ENCODE peak calls at places on chromosome 1, in eight cellular contexts. S is endothelial cell of umbilical vein, R is astrocyte of the spinal cord, O is AG04449, N is GM23338, B is mammary epithelial cell, G is stomach, V is fibroblast of lung. Q is an unnamed sample.

GRCh38 chr1:116504308-116505156 is 66.3 kb downstream of the CD58 start:
- DNase-seq in G (peak; percentile 60), S (no peak), B (peak; percentile 60), N (no peak), V (peak; percentile 75), O (no peak), R (peak; percentile 69), Q (peak; percentile 92)

GRCh38 chr1:191882870-191883269 is 275.4 kb upstream of the RGS18 start:
- DNase-seq in N (no peak), B (no peak), V (no peak), G (no peak), R (no peak), S (no peak), O (no peak), Q (no peak)

GRCh38 chr1:206035027-206035426 is 11.3 kb upstream of the CTSE start:
- DNase-seq in V (no peak), R (no peak), G (peak; percentile 54), N (no peak), O (no peak), B (no peak), S (no peak), Q (no peak)

GRCh38 chr1:23430803-23431202 is 6.3 kb upstream of the TCEA3 start:
- DNase-seq in B (no peak), V (no peak), S (no peak), N (no peak), O (no peak), G (no peak), R (no peak), Q (no peak)

GRCh38 chr1:95223110-95223509 is 10.9 kb upstream of the RWDD3 start:
- DNase-seq in G (no peak), N (no peak), R (peak; percentile 43), O (no peak), S (no peak), B (peak; percentile 24), V (peak; percentile 63), Q (no peak)

GRCh38 chr1:149849246-149849946 is 50.0 kb upstream of the BOLA1 start:
- DNase-seq in V (peak; percentile 2), G (no peak), S (no peak), B (no peak), O (no peak), R (no peak), N (peak; percentile 2), Q (no peak)

GRCh38 chr1:38028105-38028591 is 15.6 kb downstream of the UTP11 start:
- DNase-seq in S (no peak), B (peak; percentile 93), N (peak; percentile 43), V (no peak), G (no peak), O (no peak), R (no peak), Q (peak; percentile 77)

GRCh38 chr1:93603581-93603980 is 78.1 kb downstream of the BCAR3 start:
- DNase-seq in O (no peak), B (no peak), S (no peak), N (no peak), R (no peak), G (no peak), V (no peak), Q (no peak)

GRCh38 chr1:244675167-244675566 is 22.2 kb downstream of the DESI2 start:
- DNase-seq in N (no peak), B (no peak), V (peak; percentile 19), O (no peak), R (peak; percentile 4), G (no peak), S (no peak), Q (no peak)

GRCh38 chr1:85137660-85138059 is 63.2 kb downstream of the SYDE2 start:
- DNase-seq in O (no peak), R (no peak), S (no peak), V (no peak), N (no peak), B (peak; percentile 23), G (peak; percentile 93), Q (no peak)

GRCh38 chr1:182071924-182072323 is 10.4 kb upstream of the ZNF648 start:
- DNase-seq in V (no peak), O (no peak), R (no peak), G (no peak), B (no peak), S (no peak), N (no peak), Q (no peak)

GRCh38 chr1:20380616-20381035 is 90.0 kb downstream of the VWA5B1 start:
- DNase-seq in O (peak; percentile 64), S (no peak), N (no peak), B (peak; percentile 38), V (peak; percentile 88), G (no peak), R (peak; percentile 95), Q (no peak)

GRCh38 chr1:27366411-27367159 is at the start of gene MAP3K6:
- DNase-seq in S (peak; percentile 55), B (peak; percentile 87), O (no peak), G (peak; percentile 90), R (peak; percentile 73), V (peak; percentile 76), N (peak; percentile 92), Q (no peak)
- TF ChIP-seq CTCF in S (peak; percentile 50), B (no peak), O (peak; percentile 43), G (no peak), R (peak; percentile 31), V (no peak), N (peak; percentile 62), Q (peak; percentile 51)

DNA sequence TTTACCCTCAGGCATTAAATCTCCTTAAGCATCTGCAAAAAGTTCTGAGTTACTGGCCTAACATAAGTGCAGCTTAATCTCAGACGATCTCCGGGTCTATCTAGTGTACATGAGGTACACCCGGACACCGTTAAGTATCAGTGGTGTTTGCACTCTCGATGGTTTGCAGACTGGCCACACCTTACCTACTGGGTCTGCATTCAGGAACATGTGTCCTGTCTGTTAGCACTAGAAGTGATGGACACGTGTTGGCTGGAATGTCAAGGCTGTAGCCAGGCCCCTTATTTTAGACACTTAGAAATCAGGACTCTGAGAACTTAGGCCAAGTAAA is 783 bp upstream of the AGL start:
- DNase-seq in S (no peak), O (no peak), B (no peak), V (peak; percentile 8), R (peak; percentile 2), G (no peak), N (no peak), Q (no peak)
- H3K4me3 ChIP-seq in S (peak overlapping the region; percentile 97), O (peak overlapping the region; percentile 91), B (peak overlapping the region; percentile 90), V (peak overlapping the region; percentile 84), R (peak overlapping the region; percentile 85), G (peak overlapping the region; percentile 68), N (peak overlapping the region; percentile 94), Q (peak overlapping the region; percentile 81)

GRCh38 chr1:179877586-179878265 is at the start of gene TOR1AIP2:
- DNase-seq in V (peak; percentile 76), S (peak; percentile 78), B (peak; percentile 79), R (peak; percentile 75), N (peak; percentile 96), O (no peak), G (peak; percentile 93), Q (peak; percentile 68)
- TF ChIP-seq CTCF in V (no peak), S (no peak), B (no peak), R (no peak), N (no peak), O (no peak), G (no peak), Q (no peak)

GRCh38 chr1:174167404-174167803 is 8.1 kb downstream of the RABGAP1L start:
- DNase-seq in G (no peak), N (no peak), S (no peak), B (no peak), R (no peak), O (no peak), V (no peak), Q (no peak)

GRCh38 chr1:174165471-174166137 is 6.3 kb downstream of the RABGAP1L start:
- DNase-seq in N (peak; percentile 32), R (no peak), B (no peak), G (no peak), O (no peak), S (no peak), V (peak; percentile 43), Q (no peak)

GRCh38 chr1:174171078-174171477 is 11.8 kb downstream of the RABGAP1L start:
- DNase-seq in R (no peak), N (no peak), G (no peak), O (no peak), V (no peak), S (no peak), B (no peak), Q (no peak)

GRCh38 chr1:174169342-174169741 is 10.0 kb downstream of the RABGAP1L start:
- DNase-seq in V (no peak), N (no peak), R (no peak), O (no peak), S (no peak), G (no peak), B (no peak), Q (no peak)

DNA sequence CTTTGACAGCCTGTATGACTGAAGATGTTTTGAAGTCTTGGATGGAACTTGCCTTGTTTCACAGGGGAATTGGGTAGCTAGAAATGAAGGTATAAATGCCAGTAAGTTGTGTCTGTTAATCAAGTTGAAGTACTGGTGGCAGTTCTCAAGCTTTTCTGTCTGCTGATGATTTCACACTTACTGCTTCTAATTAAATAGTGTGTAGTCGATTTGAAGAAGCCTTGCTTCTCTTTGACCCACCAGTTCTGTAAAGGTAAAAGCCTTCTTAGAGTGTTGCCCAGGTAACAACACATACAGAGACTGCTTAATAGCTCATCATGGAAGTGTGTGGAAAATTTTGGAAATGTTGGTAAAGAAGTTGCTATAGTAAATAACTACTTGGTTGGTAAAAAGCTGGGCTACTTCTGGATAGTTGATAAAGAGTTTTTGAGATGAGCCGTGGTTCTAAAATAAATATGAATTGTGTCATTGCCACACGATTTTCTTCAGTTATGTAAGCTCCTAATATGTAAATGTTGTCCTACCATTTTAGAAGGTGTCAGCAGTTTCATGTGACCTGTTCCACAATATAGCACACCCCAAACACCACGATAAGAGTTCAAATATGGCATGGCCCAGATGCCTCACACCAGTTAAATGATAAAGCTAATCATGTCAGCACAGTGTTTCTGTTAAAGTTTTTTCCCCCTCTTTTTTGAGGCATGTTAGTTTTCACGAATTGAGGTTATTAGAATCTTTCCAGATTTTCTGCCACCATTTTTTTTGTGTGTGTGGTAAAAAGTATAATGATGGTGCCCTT is 7.4 kb downstream of the RABGAP1L start:
- DNase-seq in O (no peak), G (no peak), B (no peak), R (no peak), N (no peak), V (no peak), S (no peak), Q (no peak)
- H3K4me3 ChIP-seq in O (no peak overlapping the region), G (no peak overlapping the region), B (no peak overlapping the region), R (no peak overlapping the region), N (no peak overlapping the region), V (no peak overlapping the region), S (no peak overlapping the region), Q (peak overlapping the region; percentile 28)

GRCh38 chr1:178646821-178647220 is 78.2 kb upstream of the RALGPS2 start:
- DNase-seq in B (no peak), G (no peak), N (no peak), V (no peak), O (no peak), R (no peak), S (no peak), Q (no peak)
- TF ChIP-seq CTCF in B (no peak), G (no peak), N (no peak), V (no peak), O (no peak), R (no peak), S (no peak), Q (no peak)

DNA sequence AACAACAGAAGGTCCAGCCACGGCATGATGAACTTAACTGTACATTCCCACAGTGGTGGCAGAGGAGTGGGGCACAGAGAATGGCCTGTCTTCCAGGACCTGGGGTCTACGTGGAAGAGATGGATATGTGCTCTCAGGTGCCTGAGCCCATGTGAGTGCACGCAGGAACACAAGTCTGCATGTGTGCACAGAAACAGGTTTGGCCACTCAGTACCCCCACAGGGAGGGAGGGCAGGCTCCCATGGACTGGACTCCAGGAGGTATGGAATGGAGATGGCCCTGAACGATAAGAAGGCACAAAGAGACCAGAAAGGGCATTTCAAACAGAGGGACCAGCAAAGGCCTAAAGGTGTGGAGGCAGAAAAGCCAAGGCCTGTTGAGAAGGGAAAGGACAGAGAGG is 10.8 kb downstream of the COL9A2 start:
- DNase-seq in O (no peak), S (no peak), B (no peak), R (no peak), N (no peak), G (peak; percentile 54), V (no peak), Q (no peak)
- H3K4me3 ChIP-seq in O (no peak overlapping the region), S (no peak overlapping the region), B (no peak overlapping the region), R (no peak overlapping the region), N (no peak overlapping the region), G (no peak overlapping the region), V (no peak overlapping the region), Q (no peak overlapping the region)